ENCODE peak calls at places on chromosomes 5 and 9, in five cellular contexts. G is bronchial epithelial cell, V is activated B cell treated with CpG ODN at 0.5 μM for 24 hours, L is fibroblast of the aortic adventitia, J is psoas muscle. Y is an unnamed sample.

GRCh38 chr5:176829320-176829719 is 19.0 kb downstream of the UNC5A start:
- DNase-seq in G (no peak), V (no peak), L (no peak), J (no peak), Y (no peak)

GRCh38 chr5:141763526-141763925 is 81.5 kb upstream of the ARAP3 start:
- DNase-seq in G (no peak), V (no peak), L (no peak), J (no peak), Y (no peak)

GRCh38 chr5:147746986-147747385 is 35.5 kb downstream of the JAKMIP2 start:
- DNase-seq in G (no peak), V (no peak), L (no peak), J (no peak), Y (no peak)

GRCh38 chr5:149680810-149681221 is 49.3 kb upstream of the PPARGC1B start:
- DNase-seq in G (no peak), V (peak), L (no peak), J (peak), Y (no peak)

GRCh38 chr5:112316731-112317130 is 102.3 kb downstream of the EPB41L4A start:
- DNase-seq in G (no peak), V (no peak), L (no peak), J (no peak), Y (no peak)

GRCh38 chr5:56918054-56918453 is 8.7 kb downstream of the SETD9 start:
- DNase-seq in G (no peak), V (no peak), L (no peak), J (no peak), Y (no peak)

GRCh38 chr9:7561527-7561926 is 238.1 kb downstream of the DMAC1 start:
- DNase-seq in G (no peak), V (no peak), L (no peak), J (no peak), Y (no peak)

GRCh38 chr5:107455111-107455544 is 215.6 kb downstream of the EFNA5 start:
- DNase-seq in G (peak), V (no peak), L (no peak), J (no peak), Y (no peak)

GRCh38 chr5:25568294-25568693 is 923.5 kb upstream of the CDH10 start:
- DNase-seq in G (no peak), V (no peak), L (no peak), J (no peak), Y (no peak)

GRCh38 chr5:124274949-124275348 is 471.5 kb downstream of the ZNF608 start:
- DNase-seq in G (peak), V (no peak), L (no peak), J (no peak), Y (no peak)

GRCh38 chr5:157371655-157372471 is 88.2 kb upstream of the NIPAL4 start:
- DNase-seq in G (peak), V (no peak), L (peak), J (no peak), Y (no peak)

GRCh38 chr5:40797273-40798011 is 732 bp downstream of the PRKAA1 start:
- DNase-seq in G (peak), V (peak), L (peak), J (peak), Y (peak)

GRCh38 chr5:43563321-43563720 is 6.4 kb upstream of the PAIP1 start:
- DNase-seq in G (no peak), V (no peak), L (peak), J (no peak), Y (no peak)

GRCh38 chr5:150503977-150504620 is 3.8 kb upstream of the NDST1 start:
- DNase-seq in G (no peak), V (no peak), L (peak), J (peak), Y (no peak)

GRCh38 chr9:82271099-82271498 is 282.5 kb downstream of the SPATA31D1 start:
- DNase-seq in G (peak), V (no peak), L (peak), J (no peak), Y (no peak)

GRCh38 chr9:16033253-16033652 is 480.4 kb downstream of the CCDC171 start:
- DNase-seq in G (no peak), V (no peak), L (no peak), J (no peak), Y (no peak)

GRCh38 chr5:170491479-170491878 is 12.3 kb upstream of the KCNIP1 start:
- DNase-seq in G (peak), V (no peak), L (peak), J (no peak), Y (no peak)

GRCh38 chr5:42759456-42759855 is 2.8 kb downstream of the CCDC152 start:
- DNase-seq in G (peak), V (no peak), L (no peak), J (no peak), Y (no peak)

GRCh38 chr9:16329699-16330113 is 540.8 kb downstream of the BNC2 start:
- DNase-seq in G (no peak), V (no peak), L (peak), J (no peak), Y (no peak)

GRCh38 chr9:116504081-116504480 is 183.0 kb upstream of the TRIM32 start:
- DNase-seq in G (peak), V (no peak), L (no peak), J (no peak), Y (no peak)

GRCh38 chr5:111512026-111512405 is 319 bp downstream of the STARD4 start:
- DNase-seq in G (peak), V (no peak), L (peak), J (no peak), Y (no peak)

GRCh38 chr5:60458669-60459068 is 241.3 kb downstream of the DEPDC1B start:
- DNase-seq in G (no peak), V (no peak), L (no peak), J (no peak), Y (no peak)

GRCh38 chr5:62582198-62582597 is 3.6 kb downstream of the LRRC70 start:
- DNase-seq in G (peak), V (no peak), L (no peak), J (no peak), Y (no peak)